ENCODE peak calls at places on chromosomes 1 and 21, in six cellular contexts. One of them, this sample, is unnamed.

GRCh38 chr1:154809436-154810413 is 60.4 kb downstream of the KCNN3 start:
- DNase-seq in epithelial cell of prostate: no peak
- DNase-seq in effector CD4-positive, alpha-beta T cell: no peak
- DNase-seq in activated naive CD8-positive, alpha-beta T cell treated with anti-CD3 and anti-CD28 coated beads, Interleukin-2, amount 50 U/mL, for 16 hours: no peak
- DNase-seq in NCI-H446 treated with DMSO at 0.1 percent for 48 hours: no peak
- DNase-seq in NCI-H2081: no peak
- DNase-seq in this sample: peak; percentile 20

GRCh38 chr21:43369124-43369523 is 57.8 kb downstream of the SIK1 start:
- DNase-seq in epithelial cell of prostate: no peak
- DNase-seq in effector CD4-positive, alpha-beta T cell: no peak
- DNase-seq in activated naive CD8-positive, alpha-beta T cell treated with anti-CD3 and anti-CD28 coated beads, Interleukin-2, amount 50 U/mL, for 16 hours: no peak
- DNase-seq in NCI-H446 treated with DMSO at 0.1 percent for 48 hours: no peak
- DNase-seq in NCI-H2081: no peak
- DNase-seq in this sample: peak; percentile 76

GRCh38 chr1:199205740-199206139 is 566.9 kb downstream of the PTPRC start:
- DNase-seq in epithelial cell of prostate: no peak
- DNase-seq in effector CD4-positive, alpha-beta T cell: no peak
- DNase-seq in activated naive CD8-positive, alpha-beta T cell treated with anti-CD3 and anti-CD28 coated beads, Interleukin-2, amount 50 U/mL, for 16 hours: no peak
- DNase-seq in NCI-H446 treated with DMSO at 0.1 percent for 48 hours: no peak
- DNase-seq in NCI-H2081: peak; percentile 19
- DNase-seq in this sample: no peak

GRCh38 chr1:245611251-245611650 is 456.5 kb downstream of the KIF26B start:
- DNase-seq in epithelial cell of prostate: no peak
- DNase-seq in effector CD4-positive, alpha-beta T cell: no peak
- DNase-seq in activated naive CD8-positive, alpha-beta T cell treated with anti-CD3 and anti-CD28 coated beads, Interleukin-2, amount 50 U/mL, for 16 hours: no peak
- DNase-seq in NCI-H446 treated with DMSO at 0.1 percent for 48 hours: no peak
- DNase-seq in NCI-H2081: no peak
- DNase-seq in this sample: no peak

GRCh38 chr1:156591181-156591431 is 470 bp upstream of the NAXE start:
- DNase-seq in epithelial cell of prostate: no peak
- DNase-seq in effector CD4-positive, alpha-beta T cell: no peak
- DNase-seq in activated naive CD8-positive, alpha-beta T cell treated with anti-CD3 and anti-CD28 coated beads, Interleukin-2, amount 50 U/mL, for 16 hours: no peak
- DNase-seq in NCI-H446 treated with DMSO at 0.1 percent for 48 hours: no peak
- DNase-seq in NCI-H2081: no peak
- DNase-seq in this sample: no peak

GRCh38 chr1:105087496-105087895 is 1337.8 kb downstream of the AMY1C start:
- DNase-seq in epithelial cell of prostate: peak; percentile 90
- DNase-seq in effector CD4-positive, alpha-beta T cell: no peak
- DNase-seq in activated naive CD8-positive, alpha-beta T cell treated with anti-CD3 and anti-CD28 coated beads, Interleukin-2, amount 50 U/mL, for 16 hours: no peak
- DNase-seq in NCI-H446 treated with DMSO at 0.1 percent for 48 hours: no peak
- DNase-seq in NCI-H2081: peak; percentile 38
- DNase-seq in this sample: no peak

GRCh38 chr1:74502432-74502831 is 10.0 kb downstream of the LRRC53 start:
- DNase-seq in epithelial cell of prostate: no peak
- DNase-seq in effector CD4-positive, alpha-beta T cell: no peak
- DNase-seq in activated naive CD8-positive, alpha-beta T cell treated with anti-CD3 and anti-CD28 coated beads, Interleukin-2, amount 50 U/mL, for 16 hours: no peak
- DNase-seq in NCI-H446 treated with DMSO at 0.1 percent for 48 hours: no peak
- DNase-seq in NCI-H2081: no peak
- DNase-seq in this sample: peak; percentile 56

GRCh38 chr1:159261726-159262494 is 40.2 kb upstream of the FCER1A start:
- DNase-seq in epithelial cell of prostate: peak; percentile 27
- DNase-seq in effector CD4-positive, alpha-beta T cell: no peak
- DNase-seq in activated naive CD8-positive, alpha-beta T cell treated with anti-CD3 and anti-CD28 coated beads, Interleukin-2, amount 50 U/mL, for 16 hours: no peak
- DNase-seq in NCI-H446 treated with DMSO at 0.1 percent for 48 hours: no peak
- DNase-seq in NCI-H2081: no peak
- DNase-seq in this sample: no peak

GRCh38 chr1:37096523-37096922 is 62.2 kb upstream of the GRIK3 start:
- DNase-seq in epithelial cell of prostate: no peak
- DNase-seq in effector CD4-positive, alpha-beta T cell: no peak
- DNase-seq in activated naive CD8-positive, alpha-beta T cell treated with anti-CD3 and anti-CD28 coated beads, Interleukin-2, amount 50 U/mL, for 16 hours: no peak
- DNase-seq in NCI-H446 treated with DMSO at 0.1 percent for 48 hours: no peak
- DNase-seq in NCI-H2081: peak; percentile 26
- DNase-seq in this sample: no peak

GRCh38 chr1:167565922-167566321 is 12.4 kb upstream of the CREG1 start:
- DNase-seq in epithelial cell of prostate: no peak
- DNase-seq in effector CD4-positive, alpha-beta T cell: no peak
- DNase-seq in activated naive CD8-positive, alpha-beta T cell treated with anti-CD3 and anti-CD28 coated beads, Interleukin-2, amount 50 U/mL, for 16 hours: no peak
- DNase-seq in NCI-H446 treated with DMSO at 0.1 percent for 48 hours: no peak
- DNase-seq in NCI-H2081: no peak
- DNase-seq in this sample: no peak

GRCh38 chr1:37308571-37308960 is 165.8 kb upstream of the ZC3H12A start:
- DNase-seq in epithelial cell of prostate: no peak
- DNase-seq in effector CD4-positive, alpha-beta T cell: no peak
- DNase-seq in activated naive CD8-positive, alpha-beta T cell treated with anti-CD3 and anti-CD28 coated beads, Interleukin-2, amount 50 U/mL, for 16 hours: no peak
- DNase-seq in NCI-H446 treated with DMSO at 0.1 percent for 48 hours: no peak
- DNase-seq in NCI-H2081: no peak
- DNase-seq in this sample: no peak

GRCh38 chr1:209534496-209535250 is 48.8 kb upstream of the CAMK1G start:
- DNase-seq in epithelial cell of prostate: no peak
- DNase-seq in effector CD4-positive, alpha-beta T cell: no peak
- DNase-seq in activated naive CD8-positive, alpha-beta T cell treated with anti-CD3 and anti-CD28 coated beads, Interleukin-2, amount 50 U/mL, for 16 hours: no peak
- DNase-seq in NCI-H446 treated with DMSO at 0.1 percent for 48 hours: no peak
- DNase-seq in NCI-H2081: peak; percentile 13
- DNase-seq in this sample: no peak

GRCh38 chr1:37498872-37499617 is 15.5 kb downstream of the MEAF6 start:
- DNase-seq in epithelial cell of prostate: no peak
- DNase-seq in effector CD4-positive, alpha-beta T cell: no peak
- DNase-seq in activated naive CD8-positive, alpha-beta T cell treated with anti-CD3 and anti-CD28 coated beads, Interleukin-2, amount 50 U/mL, for 16 hours: no peak
- DNase-seq in NCI-H446 treated with DMSO at 0.1 percent for 48 hours: no peak
- DNase-seq in NCI-H2081: peak; percentile 89
- DNase-seq in this sample: peak; percentile 81

GRCh38 chr1:165397945-165398344 is 41.4 kb upstream of the LMX1A start:
- DNase-seq in epithelial cell of prostate: no peak
- DNase-seq in effector CD4-positive, alpha-beta T cell: no peak
- DNase-seq in activated naive CD8-positive, alpha-beta T cell treated with anti-CD3 and anti-CD28 coated beads, Interleukin-2, amount 50 U/mL, for 16 hours: no peak
- DNase-seq in NCI-H446 treated with DMSO at 0.1 percent for 48 hours: no peak
- DNase-seq in NCI-H2081: no peak
- DNase-seq in this sample: peak; percentile 84